ENCODE peak calls at places on chromosomes 4 and X, in six cellular contexts. V is fibroblast of lung, S is adrenal gland, I is left ventricle myocardium inferior, D is ovary, E is A549. J is an unnamed sample. For H3K9me3, the result is how much of the 10 kb centered on the place peaks cover.

GRCh38 chr4:187485676-187486075 is 509.9 kb upstream of the ZFP42 start:
- DNase-seq in D (no peak), I (no peak), S (no peak), V (no peak), E (no peak), J (no peak)

GRCh38 chrX:150162141-150162540 is 201.0 kb upstream of the MAMLD1 start:
- DNase-seq in S (no peak), V (peak), E (peak), D (no peak), I (no peak), J (no peak)

GRCh38 chr4:139606600-139607301 is 50.7 kb upstream of the SETD7 start:
- DNase-seq in V (peak), D (no peak), E (peak), S (no peak), I (no peak), J (no peak)

GRCh38 chr4:94508256-94508655 is 56.5 kb downstream of the PDLIM5 start:
- DNase-seq in E (no peak), I (no peak), D (no peak), S (no peak), V (no peak), J (no peak)

GRCh38 chr4:118586357-118586790 is 98.8 kb upstream of the METTL14 start:
- DNase-seq in I (peak), D (peak), E (no peak), V (no peak), S (peak), J (no peak)

GRCh38 chr4:152259866-152260265 is 276.0 kb downstream of the FBXW7 start:
- DNase-seq in I (no peak), E (no peak), D (no peak), V (peak), S (no peak), J (no peak)

GRCh38 chrX:10296581-10296980 is 139.8 kb downstream of the CLCN4 start:
- DNase-seq in D (no peak), I (no peak), E (no peak), V (peak), S (no peak), J (no peak)

GRCh38 chr4:87632469-87632868 is 17.6 kb upstream of the DMP1 start:
- DNase-seq in D (no peak), V (peak), I (no peak), E (no peak), S (no peak), J (no peak)

GRCh38 chr4:77734928-77735327 is 84.2 kb downstream of the CNOT6L start:
- DNase-seq in E (no peak), D (no peak), S (no peak), I (no peak), V (peak), J (no peak)

GRCh38 chrX:110732274-110732673 is 63.3 kb downstream of the CHRDL1 start:
- DNase-seq in D (no peak), S (no peak), E (no peak), V (no peak), I (peak), J (no peak)

GRCh38 chr4:113820164-113820563 is 58.6 kb upstream of the CAMK2D start:
- DNase-seq in V (no peak), I (no peak), S (no peak), E (no peak), D (no peak), J (no peak)

GRCh38 chr4:137531121-137531520 is 1.2 kb downstream of the PCDH18 start:
- DNase-seq in I (no peak), S (no peak), D (no peak), V (peak), E (no peak), J (no peak)

GRCh38 chrX:68936608-68937007 is 107.8 kb downstream of the EFNB1 start:
- DNase-seq in I (no peak), S (peak), V (peak), E (no peak), D (no peak), J (no peak)

GRCh38 chrX:70481871-70482270 is 37.2 kb downstream of the DLG3 start:
- DNase-seq in E (no peak), V (no peak), S (no peak), D (no peak), I (no peak), J (no peak)

GRCh38 chr4:136637071-136637777 is 895.1 kb downstream of the PCDH18 start:
- DNase-seq in I (no peak), D (no peak), S (no peak), E (no peak), V (no peak), J (no peak)

GRCh38 chr4:2843909-2844584 is 403 bp downstream of the ADD1 start:
- DNase-seq in D (peak), I (peak), V (peak), E (no peak), S (peak), J (peak)

GRCh38 chrX:155956649-155957048 is 40.8 kb upstream of the IL9R start:
- DNase-seq in S (peak), E (no peak), D (no peak), I (no peak), V (no peak), J (no peak)

GRCh38 chr4:56910172-56910967 is 2.7 kb downstream of the REST start:
- DNase-seq in I (no peak), S (no peak), V (peak), E (no peak), D (no peak), J (no peak)

GRCh38 chrX:102840871-102841705 is 96.0 kb upstream of the RAB40AL start:
- DNase-seq in S (no peak), V (peak), I (no peak), E (no peak), D (no peak), J (no peak)

GRCh38 chrX:40050532-40050931 is 47.2 kb downstream of the BCOR start:
- DNase-seq in I (no peak), D (no peak), S (no peak), V (no peak), E (no peak), J (no peak)
- H3K9me3 ChIP-seq in I (under half), D (under half), S (under half), V (under half), E (under half), J (under half)

GRCh38 chr4:708631-708933 is 3.0 kb downstream of the PCGF3 start:
- DNase-seq in I (no peak), S (no peak), D (no peak), E (no peak), V (no peak), J (no peak)
- H3K4me3 ChIP-seq in I (peak), S (no peak), D (no peak), E (no peak), V (no peak), J (no peak)

DNA sequence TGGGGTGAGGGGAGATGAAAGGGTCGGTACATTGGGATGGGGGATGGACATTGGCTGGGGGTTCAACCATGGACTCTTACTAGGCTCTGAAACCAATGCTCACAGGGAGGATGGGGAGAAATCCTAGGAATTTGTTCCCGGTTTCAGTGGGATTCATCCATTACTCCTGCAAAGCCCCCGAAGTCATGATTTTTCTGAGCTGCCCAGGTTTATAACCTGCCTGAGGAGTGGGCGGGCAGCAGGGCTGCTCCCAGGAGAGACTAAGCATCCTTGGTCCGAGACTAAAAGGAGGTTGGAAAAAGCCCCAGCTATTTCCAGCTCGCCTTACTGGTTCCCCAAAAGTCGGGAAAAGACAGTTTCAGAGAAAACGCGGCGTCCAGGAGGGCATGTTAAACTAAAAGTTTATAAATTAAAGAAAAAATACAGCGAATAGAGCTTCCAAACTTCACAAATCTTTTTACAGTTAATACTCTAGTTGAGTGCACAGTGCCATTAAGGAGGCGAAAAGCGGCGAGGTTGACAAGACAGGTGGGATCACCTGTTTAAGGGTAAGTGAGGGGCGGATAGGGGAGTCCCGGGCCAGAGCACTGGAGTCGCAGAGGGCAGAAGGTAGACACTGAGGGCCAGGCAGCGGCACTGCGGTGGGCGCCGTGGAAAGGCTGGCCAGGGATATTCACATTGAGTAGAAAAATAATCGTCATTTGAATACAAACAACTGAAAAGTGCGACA is 3.7 kb downstream of the NKX3-2 start:
- DNase-seq in E (no peak), S (no peak), I (no peak), D (no peak), V (no peak), J (no peak)
- H3K9me3 ChIP-seq in E (under half), S (under half), I (under half), D (under half), V (under half), J (under half)

GRCh38 chr4:51998837-51999236 is 21.3 kb downstream of the LRRC66 start:
- DNase-seq in S (no peak), V (no peak), D (no peak), E (no peak), I (no peak), J (no peak)

GRCh38 chr4:52001616-52002015 is 18.5 kb downstream of the LRRC66 start:
- DNase-seq in I (no peak), D (no peak), E (no peak), S (no peak), V (peak), J (no peak)

GRCh38 chr4:51997647-51998046 is 22.5 kb downstream of the LRRC66 start:
- DNase-seq in D (no peak), V (no peak), S (no peak), I (no peak), E (no peak), J (no peak)

GRCh38 chr4:51995647-51996046 is 24.5 kb downstream of the LRRC66 start:
- DNase-seq in D (no peak), V (no peak), E (no peak), I (no peak), S (no peak), J (no peak)

DNA sequence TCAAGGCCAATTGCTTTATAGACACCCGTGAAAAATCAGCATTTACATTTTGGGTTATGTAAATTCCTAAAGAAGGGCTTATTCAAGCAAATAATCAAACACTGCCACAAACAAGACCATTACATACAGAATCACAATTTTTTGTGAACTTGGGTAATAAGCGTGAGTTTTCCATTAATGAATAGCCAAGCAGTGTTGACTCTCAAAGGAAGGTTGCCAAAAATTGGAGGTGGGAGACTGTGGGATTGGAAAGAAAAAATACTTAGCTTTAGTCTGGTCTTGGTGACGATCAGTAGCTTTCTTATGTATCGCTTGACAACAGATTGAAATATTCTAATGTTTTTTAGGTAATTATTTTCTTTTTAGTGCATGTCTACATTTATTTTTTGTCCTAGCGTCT is 20.9 kb downstream of the LRRC66 start:
- DNase-seq in S (no peak), V (no peak), E (no peak), I (no peak), D (no peak), J (no peak)
- H3K4me3 ChIP-seq in S (no peak), V (no peak), E (no peak), I (no peak), D (no peak), J (no peak)